ENCODE peak calls at places on chromosomes 12 and 14, in ten cellular contexts. B is MM.1S; I is fibroblast of lung; N is HCT116; Q is BE2C; S is lung; D is naive thymus-derived CD4-positive, alpha-beta T cell; A is heart left ventricle; R is upper lobe of right lung; Z is lower lobe of right lung. K is an unnamed sample.

GRCh38 chr14:97442363-97442762 is 645.2 kb downstream of the VRK1 start:
- DNase-seq in Q (no peak), S (no peak), Z (no peak), R (no peak), A (no peak), N (no peak), B (no peak), D (no peak), I (no peak), K (no peak)

GRCh38 chr12:92400006-92400405 is 254.4 kb upstream of the BTG1 start:
- DNase-seq in R (no peak), B (no peak), D (no peak), A (no peak), Q (no peak), I (no peak), Z (no peak), N (no peak), S (no peak), K (no peak)

GRCh38 chr14:65156568-65157366 is 54.5 kb upstream of the MAX start:
- DNase-seq in A (no peak), I (peak; percentile 82), N (no peak), Q (no peak), R (peak; percentile 72), D (no peak), B (peak; percentile 64), Z (peak; percentile 54), S (peak; percentile 58), K (peak; percentile 40)

GRCh38 chr14:53044486-53044885 is 93.6 kb upstream of the FERMT2 start:
- DNase-seq in S (no peak), Z (no peak), I (peak; percentile 86), A (no peak), D (no peak), B (no peak), N (no peak), R (no peak), Q (no peak), K (no peak)

GRCh38 chr14:72291908-72292688 is 359.9 kb downstream of the RGS6 start:
- DNase-seq in D (no peak), Z (no peak), B (peak; percentile 23), Q (no peak), I (peak; percentile 16), R (no peak), S (no peak), N (peak; percentile 15), A (peak; percentile 33), K (no peak)

GRCh38 chr12:124993568-124994434 is at the start of gene BRI3BP:
- DNase-seq in A (peak; percentile 63), D (peak; percentile 67), I (peak; percentile 55), S (peak; percentile 52), N (no peak), Q (peak; percentile 75), R (peak; percentile 84), B (peak; percentile 56), Z (peak; percentile 80), K (peak; percentile 64)

GRCh38 chr14:31993521-31993941 is 83.6 kb upstream of the ARHGAP5 start:
- DNase-seq in A (no peak), R (no peak), B (no peak), N (no peak), I (peak; percentile 70), D (no peak), S (no peak), Z (no peak), Q (no peak), K (no peak)

GRCh38 chr14:102280376-102280962 is 24.5 kb downstream of the MOK start:
- DNase-seq in S (no peak), Q (no peak), B (no peak), I (peak; percentile 100), Z (no peak), N (no peak), A (no peak), D (no peak), R (no peak), K (no peak)

GRCh38 chr12:113577464-113578121 is 105.9 kb upstream of the LHX5 start:
- DNase-seq in S (no peak), I (no peak), R (no peak), N (no peak), Q (no peak), D (no peak), B (no peak), Z (no peak), A (no peak), K (no peak)

GRCh38 chr14:85752179-85752578 is 222.2 kb downstream of the FLRT2 start:
- DNase-seq in B (no peak), R (no peak), Q (no peak), A (no peak), Z (no peak), S (no peak), N (no peak), D (no peak), I (no peak), K (no peak)

GRCh38 chr12:24042651-24043050 is 93.2 kb upstream of the SOX5 start:
- DNase-seq in A (no peak), R (no peak), N (no peak), B (no peak), Z (no peak), S (no peak), D (no peak), I (no peak), Q (no peak), K (no peak)

GRCh38 chr14:68468437-68469207 is 324.2 kb downstream of the ZFP36L1 start:
- DNase-seq in B (no peak), Z (no peak), Q (no peak), A (no peak), I (peak; percentile 96), S (no peak), D (no peak), N (no peak), R (no peak), K (no peak)

GRCh38 chr12:130401703-130402102 is 64.0 kb downstream of the PIWIL1 start:
- DNase-seq in Z (no peak), I (no peak), S (no peak), R (no peak), D (no peak), A (no peak), N (no peak), B (no peak), Q (no peak), K (no peak)

GRCh38 chr12:130396667-130397066 is 59.0 kb downstream of the PIWIL1 start:
- DNase-seq in A (no peak), B (no peak), N (no peak), Z (no peak), S (no peak), R (no peak), D (no peak), I (no peak), Q (no peak), K (no peak)

GRCh38 chr12:130394906-130395305 is 57.2 kb downstream of the PIWIL1 start:
- DNase-seq in R (no peak), I (no peak), Q (no peak), D (no peak), N (no peak), A (no peak), Z (no peak), S (no peak), B (no peak), K (no peak)

GRCh38 chr12:130398089-130398848 is 60.6 kb downstream of the PIWIL1 start:
- DNase-seq in I (no peak), N (no peak), D (no peak), Z (no peak), A (no peak), B (no peak), R (no peak), S (no peak), Q (no peak), K (no peak)
- H3K9me3 ChIP-seq in I (no peaks in the 10 kb centered on the region), N (peaks cover 2% of the 10 kb centered on the region), D (no peaks in the 10 kb centered on the region), Z (no peaks in the 10 kb centered on the region), A (no peaks in the 10 kb centered on the region), B (no peaks in the 10 kb centered on the region), R (no peaks in the 10 kb centered on the region), S (no peaks in the 10 kb centered on the region), Q (no peaks in the 10 kb centered on the region), K (no peaks in the 10 kb centered on the region)

GRCh38 chr12:108839890-108840230 is 17.5 kb downstream of the SSH1 start:
- DNase-seq in B (no peak), R (peak; percentile 68), Q (no peak), A (no peak), S (no peak), N (no peak), Z (peak; percentile 58), D (no peak), I (peak; percentile 48), K (no peak)
- H3K4me1 ChIP-seq in B (peaks cover 30% of the 10 kb centered on the region), R (peaks cover 76% of the 10 kb centered on the region), Q (peaks cover 17% of the 10 kb centered on the region), A (peaks cover 94% of the 10 kb centered on the region), S (peaks cover 36% of the 10 kb centered on the region), N (peaks cover 93% of the 10 kb centered on the region), Z (peaks cover 69% of the 10 kb centered on the region), D (peaks cover 18% of the 10 kb centered on the region), I (peaks cover 37% of the 10 kb centered on the region), K (peaks cover 71% of the 10 kb centered on the region)

DNA sequence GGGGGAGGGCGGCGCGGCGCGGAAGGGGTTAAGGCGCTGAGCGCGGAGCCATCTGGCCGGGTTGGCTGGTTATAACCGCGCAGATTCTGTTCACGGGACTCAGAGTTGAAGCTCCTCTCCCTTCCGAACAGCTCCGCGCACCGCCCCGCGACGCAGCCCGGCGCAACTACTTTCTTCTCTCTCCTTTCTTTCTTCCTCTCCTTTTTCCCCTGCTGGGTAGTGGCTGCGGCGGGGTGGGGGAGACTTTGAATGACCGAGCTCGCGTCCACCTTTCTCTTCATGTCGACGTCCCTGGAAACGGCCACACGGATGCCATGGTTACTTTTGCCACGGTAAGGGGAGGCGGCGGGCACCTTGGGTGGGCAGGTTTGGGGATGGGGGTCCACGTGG is at the start of gene NTF3:
- DNase-seq in N (no peak), D (no peak), B (no peak), Q (no peak), Z (no peak), S (no peak), A (no peak), R (no peak), I (peak; percentile 43), K (no peak)
- H3K4me3 ChIP-seq in N (no peak within 1 kb of the TSS), D (no peak within 1 kb of the TSS), B (peak within 1 kb of the TSS; percentile 46), Q (no peak within 1 kb of the TSS), Z (peak within 1 kb of the TSS; percentile 41), S (peak within 1 kb of the TSS; percentile 24), A (peak within 1 kb of the TSS; percentile 60), R (peak within 1 kb of the TSS; percentile 45), I (peak within 1 kb of the TSS; percentile 79), K (peak within 1 kb of the TSS; percentile 63)

DNA sequence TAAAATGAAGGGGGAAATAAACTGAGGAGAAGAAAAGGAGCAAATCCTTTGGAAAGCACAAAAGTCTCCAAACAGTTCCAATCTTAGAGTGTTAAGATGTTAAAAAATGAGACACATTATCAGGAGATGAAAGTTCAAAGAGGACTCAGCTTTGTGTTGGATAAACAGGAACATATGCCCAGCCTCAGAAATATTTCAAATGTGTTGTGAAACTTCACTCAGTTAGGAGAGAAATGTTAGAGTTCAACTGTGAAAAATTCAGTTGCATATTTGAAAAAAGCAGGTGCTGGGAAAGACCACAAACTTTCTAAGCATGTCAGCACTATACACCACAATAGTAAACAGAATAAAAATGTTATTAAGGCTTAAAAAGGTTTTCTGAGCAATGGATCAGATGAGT is 136.8 kb upstream of the PRKD1 start:
- DNase-seq in D (no peak), Z (no peak), A (no peak), N (no peak), R (no peak), S (no peak), B (peak; percentile 16), Q (no peak), I (peak; percentile 36), K (no peak)
- H3K9me3 ChIP-seq in D (no peaks in the 10 kb centered on the region), Z (no peaks in the 10 kb centered on the region), A (no peaks in the 10 kb centered on the region), N (peaks cover 31% of the 10 kb centered on the region), R (no peaks in the 10 kb centered on the region), S (no peaks in the 10 kb centered on the region), B (no peaks in the 10 kb centered on the region), Q (no peaks in the 10 kb centered on the region), I (no peaks in the 10 kb centered on the region), K (no peaks in the 10 kb centered on the region)

GRCh38 chr12:94418517-94418916 is 41.1 kb downstream of the CEP83 start:
- DNase-seq in N (no peak), D (no peak), Q (no peak), S (no peak), B (no peak), Z (no peak), I (no peak), A (no peak), R (no peak), K (no peak)
- H3K4me1 ChIP-seq in N (no peaks in the 10 kb centered on the region), D (no peaks in the 10 kb centered on the region), Q (no peaks in the 10 kb centered on the region), S (no peaks in the 10 kb centered on the region), B (no peaks in the 10 kb centered on the region), Z (no peaks in the 10 kb centered on the region), I (no peaks in the 10 kb centered on the region), A (no peaks in the 10 kb centered on the region), R (no peaks in the 10 kb centered on the region), K (no peaks in the 10 kb centered on the region)